ENCODE peak calls at places on chromosomes 2 and 18, in ten cellular contexts. G, D, N, X, L, T, I, J, C and Q are unnamed samples. For H3K27me3, the result is how much of the 10 kb centered on the place peaks cover.

GRCh38 chr2:183493060-183493459 is 368.8 kb downstream of the NUP35 start:
- DNase-seq in G (no peak), D (no peak), N (no peak), X (no peak), L (no peak), T (no peak), I (no peak), J (no peak), C (no peak), Q (no peak)

GRCh38 chr2:200627110-200627770 is 41.4 kb downstream of the AOX1 start:
- DNase-seq in G (no peak), D (no peak), N (no peak), X (no peak), L (no peak), T (no peak), I (no peak), J (no peak), C (no peak), Q (no peak)

GRCh38 chr2:135650721-135651120 is 90.9 kb upstream of the UBXN4 start:
- DNase-seq in G (no peak), D (no peak), N (no peak), X (no peak), L (no peak), T (no peak), I (no peak), J (no peak), C (no peak), Q (no peak)

GRCh38 chr18:52236134-52236533 is 103.9 kb upstream of the DCC start:
- DNase-seq in G (no peak), D (no peak), N (no peak), X (no peak), L (no peak), T (no peak), I (no peak), J (no peak), C (no peak), Q (peak)

GRCh38 chr18:12293831-12294230 is 14.2 kb upstream of the TUBB6 start:
- DNase-seq in G (no peak), D (no peak), N (no peak), X (no peak), L (peak), T (no peak), I (no peak), J (no peak), C (no peak), Q (no peak)

GRCh38 chr2:181258761-181259160 is 198.4 kb upstream of the ITGA4 start:
- DNase-seq in G (no peak), D (no peak), N (no peak), X (no peak), L (no peak), T (peak), I (no peak), J (no peak), C (no peak), Q (peak)

GRCh38 chr2:96091141-96091710 is 25.1 kb downstream of the ADRA2B start:
- DNase-seq in G (peak), D (no peak), N (peak), X (no peak), L (peak), T (no peak), I (no peak), J (no peak), C (no peak), Q (no peak)

GRCh38 chr2:214989187-214989586 is 149.2 kb downstream of the ABCA12 start:
- DNase-seq in G (no peak), D (no peak), N (no peak), X (no peak), L (no peak), T (no peak), I (no peak), J (no peak), C (no peak), Q (peak)

GRCh38 chr2:10792660-10793400 is 19.8 kb downstream of the PDIA6 start:
- DNase-seq in G (no peak), D (no peak), N (no peak), X (no peak), L (peak), T (no peak), I (no peak), J (no peak), C (no peak), Q (no peak)

GRCh38 chr2:234514099-234514498 is 17.2 kb upstream of the ARL4C start:
- DNase-seq in G (no peak), D (no peak), N (no peak), X (no peak), L (no peak), T (no peak), I (no peak), J (no peak), C (no peak), Q (no peak)

GRCh38 chr18:35469696-35470095 is 28.1 kb downstream of the INO80C start:
- DNase-seq in G (no peak), D (no peak), N (no peak), X (no peak), L (no peak), T (peak), I (no peak), J (no peak), C (no peak), Q (no peak)

GRCh38 chr2:26335231-26335630 is 10.7 kb upstream of the SELENOI start:
- DNase-seq in G (no peak), D (no peak), N (no peak), X (no peak), L (no peak), T (no peak), I (no peak), J (no peak), C (no peak), Q (no peak)

GRCh38 chr2:18440141-18440605 is 120.3 kb downstream of the RDH14 start:
- DNase-seq in G (peak), D (no peak), N (no peak), X (no peak), L (no peak), T (peak), I (no peak), J (no peak), C (no peak), Q (no peak)

GRCh38 chr2:9769171-9770005 is 73.9 kb upstream of the TAF1B start:
- DNase-seq in G (no peak), D (no peak), N (peak), X (no peak), L (no peak), T (peak), I (no peak), J (no peak), C (no peak), Q (no peak)

GRCh38 chr18:9115984-9116383 is 13.5 kb downstream of the NDUFV2 start:
- DNase-seq in G (no peak), D (no peak), N (no peak), X (no peak), L (no peak), T (no peak), I (no peak), J (no peak), C (no peak), Q (no peak)
- H3K4me3 ChIP-seq in G (no peak), D (no peak), N (no peak), X (no peak), L (no peak), T (no peak), I (no peak), J (no peak), C (no peak), Q (no peak)

DNA sequence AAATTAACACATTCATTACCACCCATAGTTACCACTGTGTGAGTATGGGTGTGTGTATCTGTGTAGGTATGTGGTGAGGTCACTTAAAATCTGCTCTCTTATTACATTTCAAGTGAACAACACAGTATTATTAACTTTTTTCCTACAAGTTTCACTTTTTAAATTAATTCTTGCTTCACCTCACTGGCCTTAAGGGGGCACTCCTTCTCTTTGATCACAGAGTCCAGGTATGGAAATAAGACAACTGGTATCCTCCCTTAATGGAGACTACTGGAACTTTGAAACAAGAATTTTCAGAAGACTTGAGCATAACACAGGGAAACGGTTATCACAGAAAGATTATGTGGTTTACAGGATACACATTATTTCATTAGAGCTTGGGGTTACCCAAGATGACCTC is 255.8 kb downstream of the ASXL3 start:
- DNase-seq in G (no peak), D (no peak), N (no peak), X (no peak), L (no peak), T (no peak), I (no peak), J (no peak), C (no peak), Q (no peak)
- TF ChIP-seq CTCF in G (no peak), D (no peak), N (no peak), X (no peak), L (no peak), T (no peak), I (no peak), J (no peak), C (peak), Q (no peak)

GRCh38 chr2:29110916-29111315 is 4.3 kb upstream of the CLIP4 start:
- DNase-seq in G (no peak), D (no peak), N (no peak), X (no peak), L (no peak), T (peak), I (no peak), J (no peak), C (no peak), Q (peak)

GRCh38 chr2:29113891-29114321 is 1.3 kb upstream of the CLIP4 start:
- DNase-seq in G (peak), D (peak), N (peak), X (peak), L (no peak), T (peak), I (no peak), J (no peak), C (no peak), Q (peak)

GRCh38 chr2:29114514-29114840 is 738 bp upstream of the CLIP4 start:
- DNase-seq in G (no peak), D (no peak), N (peak), X (no peak), L (no peak), T (no peak), I (peak), J (peak), C (no peak), Q (peak)

GRCh38 chr2:29113027-29113686 is 2.1 kb upstream of the CLIP4 start:
- DNase-seq in G (no peak), D (peak), N (no peak), X (no peak), L (no peak), T (peak), I (no peak), J (no peak), C (no peak), Q (peak)

DNA sequence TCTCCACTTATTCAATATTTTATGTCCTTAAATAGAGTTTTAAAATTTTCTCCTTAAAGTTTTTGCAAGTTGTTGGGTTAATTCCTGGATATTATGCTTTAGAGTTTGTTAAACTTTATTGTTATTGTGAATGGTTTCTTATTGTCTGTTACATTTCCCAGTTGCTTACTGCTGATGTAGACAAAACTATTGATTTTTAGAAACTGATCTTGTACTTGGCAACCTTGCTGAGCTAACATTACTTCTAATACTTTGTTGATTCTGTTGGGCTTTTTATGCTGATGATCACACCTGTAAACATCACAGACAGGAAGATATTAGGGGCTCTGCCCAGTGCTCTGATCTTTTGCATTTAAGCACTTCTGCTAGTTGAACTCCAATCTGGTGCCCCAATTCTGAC is 2.8 kb upstream of the CLIP4 start:
- DNase-seq in G (no peak), D (no peak), N (no peak), X (no peak), L (no peak), T (no peak), I (no peak), J (no peak), C (no peak), Q (no peak)
- H3K27me3 ChIP-seq in G (under half), D (under half), N (under half), X (under half), L (under half), T (under half), I (under half), J (under half), C (under half), Q (under half)

GRCh38 chr2:175755169-175755568 is 246.9 kb downstream of the LNPK start:
- DNase-seq in G (no peak), D (no peak), N (no peak), X (no peak), L (no peak), T (no peak), I (no peak), J (no peak), C (no peak), Q (no peak)
- H3K4me3 ChIP-seq in G (no peak), D (no peak), N (no peak), X (no peak), L (no peak), T (no peak), I (no peak), J (no peak), C (no peak), Q (no peak)

GRCh38 chr2:27723372-27724144 is 48.0 kb upstream of the MRPL33 start:
- DNase-seq in G (peak), D (peak), N (peak), X (peak), L (no peak), T (peak), I (peak), J (peak), C (no peak), Q (peak)
- TF ChIP-seq CTCF in G (peak), D (peak), N (peak), X (peak), L (peak), T (peak), I (peak), J (peak), C (peak), Q (peak)

GRCh38 chr18:79400591-79401381 is 5.1 kb downstream of the NFATC1 start:
- DNase-seq in G (peak), D (no peak), N (no peak), X (no peak), L (peak), T (no peak), I (peak), J (peak), C (no peak), Q (no peak)
- H3K27me3 ChIP-seq in G (under half), D (under half), N (under half), X (under half), L (under half), T (under half), I (under half), J (under half), C (under half), Q (under half)